ENCODE peak calls at places on chromosomes 2 and 18, in six cellular contexts. U is breast epithelium, W is K562, K is A549, H is uterus, L is IMR-90. X is an unnamed sample. For H3K4me1, the result is how much of the 10 kb centered on the place peaks cover.

GRCh38 chr2:45790157-45790723 is 138.8 kb downstream of the PRKCE start:
- DNase-seq in U (no peak), W (no peak), K (no peak), H (no peak), L (no peak), X (no peak)

GRCh38 chr2:18345848-18346247 is 214.6 kb downstream of the RDH14 start:
- DNase-seq in U (no peak), W (no peak), K (peak), H (no peak), L (peak), X (no peak)

GRCh38 chr2:203461736-203462135 is 73.4 kb downstream of the RAPH1 start:
- DNase-seq in U (no peak), W (no peak), K (no peak), H (no peak), L (peak), X (no peak)

GRCh38 chr18:58143391-58143790 is 99.4 kb downstream of the NEDD4L start:
- DNase-seq in U (no peak), W (no peak), K (no peak), H (no peak), L (peak), X (no peak)

GRCh38 chr2:74560591-74560990 is 6.1 kb downstream of the DOK1 start:
- DNase-seq in U (no peak), W (no peak), K (no peak), H (no peak), L (no peak), X (no peak)

GRCh38 chr2:61763605-61764034 is 90.2 kb downstream of the FAM161A start:
- DNase-seq in U (peak), W (peak), K (peak), H (peak), L (peak), X (peak)

GRCh38 chr18:73797419-73797818 is 350.2 kb downstream of the FBXO15 start:
- DNase-seq in U (no peak), W (no peak), K (no peak), H (no peak), L (no peak), X (no peak)

GRCh38 chr2:157838442-157839161 is 37.5 kb downstream of the ACVR1 start:
- DNase-seq in U (no peak), W (peak), K (peak), H (peak), L (peak), X (peak)

GRCh38 chr2:221596192-221596591 is 24.1 kb upstream of the EPHA4 start:
- DNase-seq in U (no peak), W (no peak), K (peak), H (no peak), L (peak), X (no peak)

GRCh38 chr2:144460981-144461766 is 58.7 kb downstream of the ZEB2 start:
- DNase-seq in U (no peak), W (no peak), K (no peak), H (peak), L (peak), X (no peak)

GRCh38 chr2:240208631-240209211 is 68.3 kb upstream of the OTOS start:
- DNase-seq in U (no peak), W (no peak), K (no peak), H (peak), L (no peak), X (no peak)

GRCh38 chr2:188265315-188265714 is 26.4 kb upstream of the GULP1 start:
- DNase-seq in U (no peak), W (no peak), K (no peak), H (no peak), L (no peak), X (no peak)

GRCh38 chr2:111667542-111668273 is 216.3 kb downstream of the ANAPC1 start:
- DNase-seq in U (no peak), W (no peak), K (peak), H (peak), L (peak), X (peak)

GRCh38 chr18:57208056-57208455 is 61.2 kb downstream of the BOD1L2 start:
- DNase-seq in U (no peak), W (no peak), K (no peak), H (no peak), L (no peak), X (no peak)

DNA sequence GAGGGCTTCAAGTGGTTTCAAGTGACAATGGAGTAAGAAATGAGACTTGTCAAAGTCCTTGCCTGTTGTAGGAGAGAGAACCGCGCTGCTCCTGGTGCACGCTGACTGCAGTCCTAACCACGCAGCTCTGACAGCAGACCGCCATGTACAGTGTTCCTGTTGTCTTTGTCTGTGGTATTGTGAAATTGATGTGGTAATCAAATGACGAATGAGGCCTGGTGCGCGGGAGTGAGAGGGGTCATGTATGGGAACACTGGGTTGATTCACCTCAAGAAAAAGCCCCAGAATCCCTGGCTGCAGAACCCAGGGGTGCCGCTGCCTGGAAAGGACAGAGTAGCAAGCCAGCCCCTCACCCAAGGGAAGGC is 64.0 kb downstream of the INPP4A start:
- DNase-seq in U (no peak), W (peak), K (no peak), H (peak), L (peak), X (no peak)
- TF ChIP-seq POLR2A in U (no peak), W (no peak), K (no peak), H (no peak), L (no peak), X (peak)

DNA sequence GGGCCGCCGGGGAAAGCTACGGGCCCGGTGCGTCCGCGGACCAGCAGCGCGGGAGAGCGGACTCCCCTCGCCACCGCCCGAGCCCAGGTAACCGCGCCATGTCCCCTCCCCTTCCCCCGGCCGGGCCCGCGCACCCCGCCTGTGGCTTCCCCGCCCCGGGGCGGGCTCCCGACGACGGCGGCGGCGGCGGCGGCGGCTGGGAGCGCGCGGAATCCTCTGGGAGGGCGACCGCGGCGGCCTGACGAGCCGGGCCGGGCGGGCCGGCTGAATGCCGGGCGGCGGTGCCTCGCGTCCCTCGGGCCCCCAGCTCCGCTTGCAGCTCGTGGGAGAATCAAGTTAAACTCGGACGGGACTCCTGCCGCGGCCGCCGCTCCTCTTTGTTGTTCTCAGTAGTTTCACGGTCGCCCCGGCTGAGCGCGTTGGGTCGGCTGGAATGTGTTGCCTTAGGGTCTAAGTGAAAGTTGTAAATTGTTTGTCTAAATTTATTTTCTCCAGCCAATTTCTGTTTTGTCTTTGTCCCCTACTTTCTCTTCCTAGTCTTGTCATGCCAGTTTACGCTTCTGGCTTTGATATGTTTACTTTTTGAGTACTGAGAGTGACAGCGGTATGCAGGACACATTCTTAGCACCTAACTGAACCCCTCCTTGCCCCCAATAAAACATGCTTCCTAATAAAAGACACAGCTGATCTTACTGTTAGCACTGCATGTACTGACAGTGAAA is 685 bp downstream of the SMAD4 start:
- DNase-seq in U (peak), W (peak), K (peak), H (peak), L (peak), X (peak)
- H3K4me1 ChIP-seq in U (under half), W (under half), K (under half), H (under half), L (under half), X (half or more)

GRCh38 chr2:237414056-237414661 is at the start of gene COL6A3:
- DNase-seq in U (no peak), W (no peak), K (no peak), H (peak), L (peak), X (peak)
- TF ChIP-seq POLR2A in U (peak), W (no peak), K (no peak), H (peak), L (peak), X (no peak)

DNA sequence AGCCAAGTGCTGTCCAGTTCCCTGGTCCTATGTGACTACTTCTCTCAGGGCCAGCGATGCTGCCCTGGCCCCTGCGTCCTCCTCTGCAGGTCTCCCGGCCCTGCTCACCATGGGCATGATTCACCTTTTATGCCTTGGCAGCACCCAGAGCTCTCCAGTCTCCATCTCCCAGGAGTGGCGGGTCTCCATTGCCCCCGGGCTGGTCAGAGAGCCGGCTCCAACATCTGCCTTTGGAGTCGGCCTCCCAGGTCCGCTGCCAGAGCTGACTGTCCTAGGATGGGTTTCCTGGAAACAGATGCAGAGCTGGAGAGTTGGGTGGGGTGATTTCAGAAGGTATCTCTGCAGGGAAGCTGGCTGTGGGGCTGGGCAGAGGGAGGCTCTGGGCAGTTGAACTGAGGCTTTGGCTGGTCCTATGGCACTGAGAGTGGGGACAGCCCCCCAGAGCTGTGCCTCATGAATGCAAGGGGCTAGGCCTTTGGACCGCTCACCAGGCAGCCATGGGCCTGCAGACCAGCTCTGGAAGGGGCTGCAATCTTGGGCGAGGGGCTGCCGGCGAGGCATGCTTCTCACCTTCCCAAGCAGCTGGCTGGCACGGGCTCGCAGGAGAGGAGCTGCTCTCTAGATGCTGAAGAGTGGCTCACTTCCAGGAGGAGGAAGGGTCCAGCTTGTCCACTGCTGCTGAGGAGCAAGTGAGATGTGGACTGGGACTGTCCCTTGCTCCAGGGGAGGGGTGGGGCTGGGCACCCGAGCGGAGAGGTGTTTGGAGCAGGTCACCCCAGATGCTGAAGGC is 59.8 kb upstream of the HS6ST1 start:
- DNase-seq in U (peak), W (no peak), K (no peak), H (no peak), L (no peak), X (no peak)
- H3K4me1 ChIP-seq in U (under half), W (under half), K (under half), H (under half), L (under half), X (under half)

GRCh38 chr2:26764078-26764887 is at the start of gene SLC35F6:
- DNase-seq in U (peak), W (peak), K (peak), H (peak), L (peak), X (peak)
- TF ChIP-seq POLR2A in U (peak), W (peak), K (peak), H (peak), L (peak), X (peak)

DNA sequence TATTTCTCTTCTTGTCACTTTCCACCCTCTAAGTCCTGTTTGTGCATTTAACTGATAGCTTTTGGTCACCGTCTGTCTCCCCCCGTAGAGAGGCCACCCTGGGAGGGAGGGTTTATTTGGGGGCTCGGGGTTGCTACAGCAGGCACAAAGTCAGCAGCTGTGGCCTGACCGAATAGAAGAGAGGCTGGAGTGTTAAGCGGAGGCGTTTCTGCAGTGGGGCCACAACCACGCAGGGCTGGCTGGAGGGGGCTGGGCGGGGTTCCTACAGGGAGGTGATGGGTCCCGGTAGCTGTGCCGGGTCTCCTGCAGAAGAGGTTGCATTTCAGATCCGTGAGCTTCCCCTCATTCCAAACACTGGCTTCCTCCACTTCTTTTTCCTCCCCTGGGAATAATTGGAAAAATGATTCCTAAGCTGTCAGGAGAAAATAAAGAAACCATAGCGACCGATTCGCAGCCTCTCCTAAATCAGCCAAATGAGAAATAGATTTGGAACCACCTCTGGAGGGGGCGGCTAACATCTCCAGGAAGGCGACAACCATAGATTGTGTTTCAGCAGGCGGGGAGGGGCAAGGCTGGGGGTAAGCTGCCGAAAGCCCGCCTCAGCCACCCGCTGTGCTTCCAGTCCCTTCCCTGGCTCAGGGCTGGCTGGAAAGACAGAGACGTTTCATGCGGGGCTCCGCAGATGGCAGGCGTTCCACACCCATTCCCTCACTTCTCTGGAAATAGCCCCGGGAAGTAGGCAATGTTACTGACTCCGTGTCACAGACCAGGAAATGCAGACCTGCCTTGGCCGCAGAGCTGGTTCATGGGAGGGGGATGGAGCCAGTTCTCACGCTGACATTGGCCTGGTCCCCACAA is 85.6 kb upstream of the TAF1B start:
- DNase-seq in U (no peak), W (no peak), K (no peak), H (no peak), L (peak), X (peak)
- H3K4me1 ChIP-seq in U (under half), W (under half), K (under half), H (under half), L (under half), X (under half)

X was measured in body of pancreas.